ENCODE peak calls at places on chromosomes 6 and 20, in four cellular contexts. One of them, this sample, is unnamed.

GRCh38 chr6:16216501-16217155 is 21.8 kb upstream of the GMPR start:
- DNase-seq in left lung: no peak
- DNase-seq in esophagus squamous epithelium: no peak
- DNase-seq in GM13976: no peak
- DNase-seq in this sample: no peak

GRCh38 chr20:7449269-7449668 is 491.0 kb downstream of the HAO1 start:
- DNase-seq in left lung: no peak
- DNase-seq in esophagus squamous epithelium: no peak
- DNase-seq in GM13976: no peak
- DNase-seq in this sample: no peak

GRCh38 chr20:43198607-43199006 is 8.9 kb upstream of the PTPRT start:
- DNase-seq in left lung: no peak
- DNase-seq in esophagus squamous epithelium: no peak
- DNase-seq in GM13976: no peak
- DNase-seq in this sample: no peak

GRCh38 chr6:161327360-161327953 is 53.6 kb upstream of the AGPAT4 start:
- DNase-seq in left lung: no peak
- DNase-seq in esophagus squamous epithelium: no peak
- DNase-seq in GM13976: no peak
- DNase-seq in this sample: no peak

GRCh38 chr6:30942338-30943060 is 1.7 kb downstream of the MUCL3 start:
- DNase-seq in left lung: peak
- DNase-seq in esophagus squamous epithelium: no peak
- DNase-seq in GM13976: no peak
- DNase-seq in this sample: no peak

GRCh38 chr6:52423971-52424381 is 3.8 kb downstream of the EFHC1 start:
- DNase-seq in left lung: no peak
- DNase-seq in esophagus squamous epithelium: no peak
- DNase-seq in GM13976: no peak
- DNase-seq in this sample: no peak

GRCh38 chr6:20313960-20314530 is 87.6 kb upstream of the E2F3 start:
- DNase-seq in left lung: no peak
- DNase-seq in esophagus squamous epithelium: no peak
- DNase-seq in GM13976: no peak
- DNase-seq in this sample: no peak

GRCh38 chr6:79134699-79135474 is 56.8 kb upstream of the PHIP start:
- DNase-seq in left lung: no peak
- DNase-seq in esophagus squamous epithelium: no peak
- DNase-seq in GM13976: no peak
- DNase-seq in this sample: no peak

GRCh38 chr6:100472674-100473073 is 8.0 kb upstream of the SIM1 start:
- DNase-seq in left lung: no peak
- DNase-seq in esophagus squamous epithelium: no peak
- DNase-seq in GM13976: peak
- DNase-seq in this sample: peak

GRCh38 chr6:160104821-160105517 is 16.6 kb upstream of the SLC22A1 start:
- DNase-seq in left lung: no peak
- DNase-seq in esophagus squamous epithelium: no peak
- DNase-seq in GM13976: no peak
- DNase-seq in this sample: no peak

GRCh38 chr20:44706371-44707258 is 8.6 kb upstream of the CCN5 start:
- DNase-seq in left lung: peak
- DNase-seq in esophagus squamous epithelium: no peak
- DNase-seq in GM13976: no peak
- DNase-seq in this sample: no peak

GRCh38 chr20:34111057-34111711 is 859 bp downstream of the EIF2S2 start:
- DNase-seq in left lung: no peak
- DNase-seq in esophagus squamous epithelium: no peak
- DNase-seq in GM13976: no peak
- DNase-seq in this sample: no peak

GRCh38 chr6:43143235-43144124 is 27.6 kb upstream of the SRF start:
- DNase-seq in left lung: peak
- DNase-seq in esophagus squamous epithelium: no peak
- DNase-seq in GM13976: peak
- DNase-seq in this sample: peak

GRCh38 chr20:45343867-45344721 is 4.1 kb downstream of the SDC4 start:
- DNase-seq in left lung: no peak
- DNase-seq in esophagus squamous epithelium: no peak
- DNase-seq in GM13976: no peak
- DNase-seq in this sample: no peak

GRCh38 chr6:34142599-34142998 is 3.3 kb downstream of the GRM4 start:
- DNase-seq in left lung: peak
- DNase-seq in esophagus squamous epithelium: no peak
- DNase-seq in GM13976: no peak
- DNase-seq in this sample: no peak

GRCh38 chr20:330233-331149 is 5.1 kb downstream of the SOX12 start:
- DNase-seq in left lung: no peak
- DNase-seq in esophagus squamous epithelium: no peak
- DNase-seq in GM13976: peak
- DNase-seq in this sample: peak

GRCh38 chr20:571754-572331 is 28.3 kb upstream of the CSNK2A1 start:
- DNase-seq in left lung: peak
- DNase-seq in esophagus squamous epithelium: no peak
- DNase-seq in GM13976: no peak
- DNase-seq in this sample: no peak

GRCh38 chr20:56988446-56988845 is 278.0 kb downstream of the BMP7 start:
- DNase-seq in left lung: no peak
- DNase-seq in esophagus squamous epithelium: no peak
- DNase-seq in GM13976: no peak
- DNase-seq in this sample: no peak

GRCh38 chr20:61312909-61313308 is 60.8 kb downstream of the CDH4 start:
- DNase-seq in left lung: no peak
- DNase-seq in esophagus squamous epithelium: no peak
- DNase-seq in GM13976: no peak
- DNase-seq in this sample: no peak

GRCh38 chr6:134410531-134410930 is 92.6 kb upstream of the SGK1 start:
- DNase-seq in left lung: no peak
- DNase-seq in esophagus squamous epithelium: no peak
- DNase-seq in GM13976: no peak
- DNase-seq in this sample: no peak

GRCh38 chr20:11231742-11232141 is 557.9 kb upstream of the JAG1 start:
- DNase-seq in left lung: no peak
- DNase-seq in esophagus squamous epithelium: no peak
- DNase-seq in GM13976: no peak
- DNase-seq in this sample: no peak

GRCh38 chr6:37602801-37603200 is 94.9 kb downstream of the MDGA1 start:
- DNase-seq in left lung: no peak
- DNase-seq in esophagus squamous epithelium: no peak
- DNase-seq in GM13976: no peak
- DNase-seq in this sample: no peak

GRCh38 chr6:157981395-157982296 is at the start of gene SYNJ2:
- DNase-seq in left lung: peak
- DNase-seq in esophagus squamous epithelium: peak
- DNase-seq in GM13976: peak
- DNase-seq in this sample: peak

GRCh38 chr20:3768342-3769130 is 983 bp upstream of the ADISSP start:
- DNase-seq in left lung: peak
- DNase-seq in esophagus squamous epithelium: no peak
- DNase-seq in GM13976: peak
- DNase-seq in this sample: peak

GRCh38 chr6:156949376-156949775 is 172.2 kb downstream of the ARID1B start:
- DNase-seq in left lung: no peak
- DNase-seq in esophagus squamous epithelium: no peak
- DNase-seq in GM13976: no peak
- DNase-seq in this sample: no peak

DNA sequence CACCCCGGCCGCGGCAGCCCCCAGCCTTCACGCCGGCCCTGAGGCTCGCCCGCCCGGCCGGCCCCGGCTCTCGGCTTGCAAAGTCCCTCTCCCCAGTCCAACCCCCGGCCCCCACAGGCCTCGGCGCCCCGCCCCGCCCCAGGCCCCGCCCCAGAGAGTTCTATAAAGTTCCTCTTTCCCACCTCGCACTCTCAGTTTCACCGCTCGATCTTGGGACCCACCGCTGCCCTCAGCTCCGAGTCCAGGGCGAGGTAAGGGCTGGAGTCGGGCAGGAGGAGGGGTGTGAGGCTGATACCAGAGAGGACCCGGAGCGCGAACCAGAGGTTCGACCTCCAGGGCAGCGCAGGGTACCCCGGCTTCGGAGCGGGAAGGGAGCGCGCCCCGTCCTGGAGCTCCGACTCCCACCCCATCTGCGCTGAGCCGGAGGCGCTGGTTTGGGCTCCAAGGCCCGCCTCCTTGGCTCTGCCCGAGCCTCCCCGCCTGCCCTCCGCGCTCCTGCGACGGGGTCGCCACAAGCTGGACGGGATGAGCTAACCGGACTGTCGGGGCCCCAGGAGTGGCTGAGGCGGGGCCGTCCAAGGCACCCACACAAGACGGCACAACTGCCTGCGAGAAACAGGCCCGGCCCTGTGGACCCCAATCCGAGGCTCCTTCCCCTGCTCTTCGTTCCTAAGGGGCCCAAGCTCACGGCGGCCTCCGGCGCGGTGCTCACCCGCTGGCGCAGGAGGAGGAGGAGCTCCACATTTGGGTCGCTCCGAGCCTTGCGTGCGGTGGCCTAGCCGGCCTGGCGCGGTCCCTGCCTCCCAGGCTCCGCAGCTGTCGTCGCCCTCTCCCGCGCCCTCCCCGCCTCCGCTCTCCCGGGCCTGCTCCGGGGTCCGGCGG is at the start of gene IRF4:
- DNase-seq in left lung: no peak
- DNase-seq in esophagus squamous epithelium: no peak
- DNase-seq in GM13976: peak
- DNase-seq in this sample: peak
- TF ChIP-seq CTCF in left lung: no peak
- TF ChIP-seq CTCF in esophagus squamous epithelium: no peak
- TF ChIP-seq CTCF in GM13976: no peak
- TF ChIP-seq CTCF in this sample: no peak

GRCh38 chr20:38187512-38187911 is 22.4 kb upstream of the TGM2 start:
- DNase-seq in left lung: no peak
- DNase-seq in esophagus squamous epithelium: no peak
- DNase-seq in GM13976: no peak
- DNase-seq in this sample: no peak
- TF ChIP-seq CTCF in left lung: peak
- TF ChIP-seq CTCF in esophagus squamous epithelium: no peak
- TF ChIP-seq CTCF in GM13976: no peak
- TF ChIP-seq CTCF in this sample: no peak

GRCh38 chr6:139373154-139373927 is 1.1 kb downstream of the CITED2 start:
- DNase-seq in left lung: peak
- DNase-seq in esophagus squamous epithelium: peak
- DNase-seq in GM13976: peak
- DNase-seq in this sample: peak
- TF ChIP-seq CTCF in left lung: peak
- TF ChIP-seq CTCF in esophagus squamous epithelium: peak
- TF ChIP-seq CTCF in GM13976: peak
- TF ChIP-seq CTCF in this sample: peak

DNA sequence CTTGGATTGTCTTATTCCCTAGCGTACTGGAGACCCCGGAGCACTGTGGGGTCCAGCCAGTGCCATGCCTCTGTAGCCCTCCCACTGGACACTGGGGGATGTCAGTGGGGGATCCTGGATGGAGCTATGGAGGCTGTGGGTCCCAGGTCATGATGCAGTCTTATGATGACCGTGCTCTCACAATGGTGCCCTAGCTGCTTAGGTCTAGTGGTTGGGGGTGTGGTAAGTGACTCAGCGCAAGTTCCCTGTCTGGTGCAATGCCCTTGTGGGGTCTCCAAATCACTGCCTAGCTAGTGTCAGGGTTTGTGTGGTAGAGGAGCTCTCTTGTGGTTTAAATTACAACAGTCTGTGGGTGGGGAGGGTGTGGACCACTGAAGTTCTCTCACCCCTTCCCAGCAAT is 135.4 kb downstream of the CDC5L start:
- DNase-seq in left lung: no peak
- DNase-seq in esophagus squamous epithelium: no peak
- DNase-seq in GM13976: no peak
- DNase-seq in this sample: no peak
- TF ChIP-seq CTCF in left lung: no peak
- TF ChIP-seq CTCF in esophagus squamous epithelium: no peak
- TF ChIP-seq CTCF in GM13976: no peak
- TF ChIP-seq CTCF in this sample: no peak

GRCh38 chr6:14876778-14877613 is 368.9 kb upstream of the JARID2 start:
- DNase-seq in left lung: no peak
- DNase-seq in esophagus squamous epithelium: no peak
- DNase-seq in GM13976: peak
- DNase-seq in this sample: peak
- TF ChIP-seq CTCF in left lung: peak
- TF ChIP-seq CTCF in esophagus squamous epithelium: no peak
- TF ChIP-seq CTCF in GM13976: no peak
- TF ChIP-seq CTCF in this sample: no peak

GRCh38 chr20:25323486-25324246 is 67.0 kb downstream of the ABHD12 start:
- DNase-seq in left lung: no peak
- DNase-seq in esophagus squamous epithelium: no peak
- DNase-seq in GM13976: no peak
- DNase-seq in this sample: no peak
- TF ChIP-seq CTCF in left lung: no peak
- TF ChIP-seq CTCF in esophagus squamous epithelium: no peak
- TF ChIP-seq CTCF in GM13976: no peak
- TF ChIP-seq CTCF in this sample: no peak

DNA sequence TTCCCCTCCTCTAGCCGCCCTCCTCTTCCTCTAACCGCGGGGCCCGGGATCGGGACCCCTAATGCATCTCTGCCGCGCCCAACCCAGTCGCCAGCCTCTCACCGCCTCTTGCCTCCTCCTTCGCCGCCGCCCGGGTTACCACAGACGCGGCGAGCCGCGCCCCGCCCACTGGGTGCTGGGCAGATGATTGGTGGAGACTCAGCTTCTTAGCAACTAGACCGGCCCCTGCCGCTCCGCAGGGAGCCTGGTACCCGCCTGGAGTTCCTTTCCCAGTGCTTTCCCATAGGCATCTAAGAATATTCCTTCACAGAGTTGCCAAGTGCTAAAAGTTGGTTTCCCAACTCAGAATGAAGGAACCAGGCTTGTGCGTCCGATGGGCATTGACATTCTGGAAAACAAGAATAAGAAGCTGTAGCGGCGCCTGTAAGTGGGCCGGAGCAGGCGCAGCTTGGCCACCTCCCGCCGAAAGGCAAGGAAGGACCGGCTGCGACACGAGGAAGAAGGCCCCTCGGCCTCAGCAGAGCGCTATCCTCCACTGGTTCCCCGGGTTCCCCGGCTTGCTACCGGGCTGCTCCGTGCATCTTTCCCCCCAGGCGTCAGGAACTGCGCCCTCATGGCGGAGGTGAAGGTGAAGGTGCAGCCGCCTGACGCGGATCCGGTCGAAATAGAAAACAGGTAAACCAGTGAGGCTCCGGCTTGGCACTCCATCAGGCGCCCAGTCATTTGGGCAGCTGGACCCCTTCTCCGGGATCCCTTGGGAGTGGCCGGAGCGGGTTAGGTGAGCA is at the start of the genes DZANK1 and POLR3F:
- DNase-seq in left lung: peak
- DNase-seq in esophagus squamous epithelium: peak
- DNase-seq in GM13976: peak
- DNase-seq in this sample: peak
- TF ChIP-seq CTCF in left lung: no peak
- TF ChIP-seq CTCF in esophagus squamous epithelium: peak
- TF ChIP-seq CTCF in GM13976: no peak
- TF ChIP-seq CTCF in this sample: no peak

This sample was measured in GM13977.